ENCODE peak calls at places on chromosomes 2 and 18, in five cellular contexts. H, Y, E, N and S are unnamed samples.

GRCh38 chr2:241665731-241666440 is 20.7 kb downstream of the DTYMK start:
- DNase-seq in E (no peak), Y (peak; percentile 66), N (no peak), H (no peak), S (no peak)

GRCh38 chr2:92073036-92073814 is 2798.0 kb upstream of the TEKT4 start:
- DNase-seq in N (peak; percentile 4), H (no peak), Y (peak; percentile 55), E (no peak), S (no peak)

GRCh38 chr2:144211826-144212225 is 308.1 kb downstream of the ZEB2 start:
- DNase-seq in Y (no peak), N (no peak), E (no peak), H (no peak), S (no peak)

GRCh38 chr2:79940366-79940765 is 364.2 kb downstream of the LRRTM1 start:
- DNase-seq in N (no peak), H (no peak), Y (no peak), E (no peak), S (no peak)

GRCh38 chr2:26847663-26848335 is at the start of gene DPYSL5:
- DNase-seq in Y (no peak), E (no peak), H (no peak), N (peak; percentile 23), S (peak; percentile 16)

GRCh38 chr2:234469251-234469845 is 27.5 kb downstream of the ARL4C start:
- DNase-seq in H (no peak), Y (no peak), E (no peak), N (no peak), S (no peak)

GRCh38 chr2:226649871-226650660 is 149.6 kb downstream of the IRS1 start:
- DNase-seq in N (peak; percentile 73), E (peak; percentile 32), Y (peak; percentile 62), H (peak; percentile 39), S (no peak)

GRCh38 chr2:55133467-55134315 is 83.4 kb upstream of the RTN4 start:
- DNase-seq in N (no peak), E (peak; percentile 40), H (peak; percentile 68), Y (no peak), S (peak; percentile 62)

GRCh38 chr2:105865222-105865913 is 120.7 kb downstream of the NCK2 start:
- DNase-seq in E (no peak), N (no peak), Y (no peak), H (no peak), S (no peak)

GRCh38 chr2:206937519-206937918 is 1.8 kb upstream of the CPO start:
- DNase-seq in Y (no peak), H (no peak), N (no peak), E (no peak), S (no peak)

GRCh38 chr2:122156101-122156500 is 400.6 kb downstream of the TSN start:
- DNase-seq in E (no peak), Y (no peak), H (no peak), N (no peak), S (no peak)

GRCh38 chr2:185338104-185338503 is 400.5 kb upstream of the FSIP2 start:
- DNase-seq in H (no peak), E (no peak), Y (no peak), N (no peak), S (no peak)

GRCh38 chr2:105852066-105852465 is 107.4 kb downstream of the NCK2 start:
- DNase-seq in Y (no peak), E (no peak), H (no peak), N (no peak), S (no peak)

GRCh38 chr2:237912271-237913192 is 53.1 kb downstream of the RAMP1 start:
- DNase-seq in N (no peak), E (no peak), H (no peak), Y (no peak), S (no peak)

GRCh38 chr2:49702740-49703139 is 548.4 kb upstream of the FSHR start:
- DNase-seq in E (no peak), H (no peak), N (no peak), Y (no peak), S (no peak)

GRCh38 chr2:226483745-226484619 is 315.6 kb downstream of the IRS1 start:
- DNase-seq in Y (no peak), N (no peak), E (no peak), H (no peak), S (no peak)

GRCh38 chr2:239184179-239184578 is 216.6 kb downstream of the HDAC4 start:
- DNase-seq in H (no peak), Y (no peak), N (peak; percentile 11), E (no peak), S (no peak)

GRCh38 chr18:27263369-27263768 is 78.3 kb upstream of the CHST9 start:
- DNase-seq in Y (no peak), N (no peak), E (no peak), H (no peak), S (no peak)

GRCh38 chr2:149800624-149801220 is 213.1 kb upstream of the MMADHC start:
- DNase-seq in E (no peak), N (no peak), H (no peak), Y (no peak), S (no peak)

GRCh38 chr18:2444201-2444875 is 127.0 kb downstream of the METTL4 start:
- DNase-seq in Y (no peak), H (no peak), E (no peak), N (no peak), S (no peak)

GRCh38 chr2:59997371-59997770 is 556.1 kb downstream of the BCL11A start:
- DNase-seq in N (no peak), E (no peak), Y (no peak), H (no peak), S (no peak)

GRCh38 chr2:21667638-21668037 is 543.9 kb downstream of the TDRD15 start:
- DNase-seq in E (no peak), Y (no peak), H (no peak), N (no peak), S (no peak)

GRCh38 chr2:2919574-2920365 is 457.8 kb downstream of the EIPR1 start:
- DNase-seq in E (no peak), Y (no peak), N (no peak), H (no peak), S (no peak)

GRCh38 chr2:180980943-180981898 is 816 bp downstream of the UBE2E3 start:
- DNase-seq in H (peak; percentile 40), Y (peak; percentile 85), E (peak; percentile 34), N (no peak), S (peak; percentile 18)

GRCh38 chr2:233999182-233999581 is 51.3 kb upstream of the SPP2 start:
- DNase-seq in N (no peak), E (no peak), H (no peak), Y (no peak), S (no peak)

GRCh38 chr2:85642725-85643124 is 25.3 kb downstream of the SFTPB start:
- DNase-seq in Y (no peak), H (no peak), E (no peak), N (no peak), S (no peak)
- H3K4me1 ChIP-seq in Y (no peaks in the 10 kb centered on the region), H (no peaks in the 10 kb centered on the region), E (no peaks in the 10 kb centered on the region), N (no peaks in the 10 kb centered on the region), S (no peaks in the 10 kb centered on the region)

GRCh38 chr2:48356701-48357322 is 173.1 kb upstream of the STON1 start:
- DNase-seq in E (peak; percentile 15), H (peak; percentile 55), Y (no peak), N (no peak), S (peak; percentile 28)
- H3K4me3 ChIP-seq in E (no peak overlapping the region), H (no peak overlapping the region), Y (no peak overlapping the region), N (no peak overlapping the region), S (no peak overlapping the region)

GRCh38 chr2:37629529-37629928 is 41.9 kb downstream of the CDC42EP3 start:
- DNase-seq in N (no peak), Y (no peak), H (no peak), E (no peak), S (no peak)
- H3K4me1 ChIP-seq in N (peaks cover 7% of the 10 kb centered on the region), Y (peaks cover 5% of the 10 kb centered on the region), H (peaks cover 89% of the 10 kb centered on the region), E (peaks cover 15% of the 10 kb centered on the region), S (peaks cover 45% of the 10 kb centered on the region)

DNA sequence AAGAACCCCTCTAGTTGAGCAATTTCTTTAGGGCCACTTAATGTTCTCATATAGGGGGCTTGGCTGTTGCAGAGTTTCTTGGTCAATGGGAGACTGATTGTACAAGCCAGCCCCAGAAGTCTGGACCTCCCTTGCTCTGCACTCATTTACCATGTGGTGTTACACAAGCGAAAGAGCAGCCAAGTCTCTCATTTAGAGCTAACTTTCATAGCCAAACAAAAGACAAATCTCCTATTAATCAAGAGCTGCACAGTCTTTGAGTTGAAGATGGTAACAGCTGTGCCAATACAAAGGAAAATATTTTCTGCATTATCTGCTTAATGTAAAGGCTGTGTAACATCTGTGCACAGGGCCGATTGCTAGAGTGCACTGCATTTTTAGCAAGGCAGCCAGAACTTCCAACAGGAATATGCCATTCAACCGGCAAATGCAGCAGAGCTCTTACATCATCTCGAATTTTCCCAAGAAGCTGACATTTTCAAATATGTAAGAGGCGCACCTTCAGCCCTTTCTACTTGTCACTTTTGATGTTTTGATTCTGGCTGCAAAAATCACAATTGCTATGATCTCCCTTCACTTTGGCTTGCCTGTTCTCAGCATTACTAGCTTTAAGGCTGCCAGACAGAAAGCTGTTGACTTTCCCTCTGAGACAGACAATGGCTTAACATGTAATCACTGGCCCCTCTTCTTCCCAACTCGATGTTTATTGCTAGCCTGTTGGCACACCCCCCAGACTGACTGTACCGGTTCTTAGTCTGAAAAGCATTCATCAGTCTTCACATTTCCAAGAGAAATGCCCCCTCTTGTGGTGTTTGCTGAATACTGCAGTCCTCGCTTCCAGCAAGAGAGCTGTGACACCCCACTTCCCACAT is 96.9 kb upstream of the TANK start:
- DNase-seq in E (peak; percentile 67), H (peak; percentile 64), Y (no peak), N (peak; percentile 70), S (peak; percentile 71)
- H3K4me3 ChIP-seq in E (no peak overlapping the region), H (no peak overlapping the region), Y (no peak overlapping the region), N (no peak overlapping the region), S (no peak overlapping the region)

GRCh38 chr2:98763209-98763951 is 32.4 kb upstream of the MGAT4A start:
- DNase-seq in Y (no peak), N (no peak), H (no peak), E (no peak), S (no peak)
- H3K4me1 ChIP-seq in Y (peaks cover 4% of the 10 kb centered on the region), N (no peaks in the 10 kb centered on the region), H (peaks cover 89% of the 10 kb centered on the region), E (peaks cover 13% of the 10 kb centered on the region), S (peaks cover 57% of the 10 kb centered on the region)

DNA sequence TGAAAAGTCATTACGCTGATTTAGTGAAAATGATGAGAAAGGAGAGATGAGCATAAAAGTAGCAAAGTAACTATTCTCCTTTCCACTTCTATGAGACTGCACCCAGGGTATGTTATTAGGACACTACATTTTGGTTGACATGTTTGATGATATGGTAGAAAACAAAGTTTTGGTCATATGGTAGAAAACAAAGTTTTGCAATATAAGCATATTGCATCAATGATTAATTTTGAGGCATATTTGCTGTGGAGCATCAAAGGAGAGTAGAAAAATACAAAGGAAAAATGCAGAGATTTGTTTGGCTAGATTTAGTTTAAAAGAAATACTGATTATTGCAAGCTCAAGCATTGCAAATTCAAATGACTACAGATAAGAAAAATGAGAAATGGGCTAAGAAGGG is 182.1 kb downstream of the KCNH7 start:
- DNase-seq in N (no peak), Y (no peak), E (no peak), H (no peak), S (no peak)
- H3K4me3 ChIP-seq in N (no peak overlapping the region), Y (no peak overlapping the region), E (no peak overlapping the region), H (no peak overlapping the region), S (no peak overlapping the region)

GRCh38 chr2:195652916-195653315 is 4.1 kb upstream of the SLC39A10 start:
- DNase-seq in N (no peak), H (no peak), Y (no peak), E (no peak), S (no peak)
- H3K4me1 ChIP-seq in N (no peaks in the 10 kb centered on the region), H (peaks cover 9% of the 10 kb centered on the region), Y (no peaks in the 10 kb centered on the region), E (peaks cover 11% of the 10 kb centered on the region), S (peaks cover 17% of the 10 kb centered on the region)